ENCODE peak calls at places on chromosomes 16 and 17, in six cellular contexts. One of them, this sample, is unnamed. For H3K4me1, the result is how much of the 10 kb centered on the place peaks cover.

GRCh38 chr16:15518412-15519351 is 84.3 kb downstream of the BMERB1 start:
- DNase-seq in tibial artery: peak
- DNase-seq in tibial nerve: peak
- DNase-seq in CD8-positive, alpha-beta T cell: no peak
- DNase-seq in A549: peak
- DNase-seq in hepatocyte: peak
- DNase-seq in this sample: peak

GRCh38 chr16:87918866-87919680 is 17.3 kb downstream of the CA5A start:
- DNase-seq in A549: no peak
- DNase-seq in CD8-positive, alpha-beta T cell: no peak
- DNase-seq in hepatocyte: no peak
- DNase-seq in tibial artery: no peak
- DNase-seq in tibial nerve: peak
- DNase-seq in this sample: no peak

GRCh38 chr17:30519707-30520106 is 42.5 kb downstream of the GOSR1 start:
- DNase-seq in CD8-positive, alpha-beta T cell: no peak
- DNase-seq in hepatocyte: peak
- DNase-seq in tibial nerve: no peak
- DNase-seq in A549: peak
- DNase-seq in tibial artery: no peak
- DNase-seq in this sample: no peak

GRCh38 chr17:65794572-65794971 is 233.1 kb upstream of the AXIN2 start:
- DNase-seq in tibial nerve: no peak
- DNase-seq in tibial artery: no peak
- DNase-seq in A549: peak
- DNase-seq in hepatocyte: peak
- DNase-seq in CD8-positive, alpha-beta T cell: no peak
- DNase-seq in this sample: peak

GRCh38 chr17:80859004-80859941 is 132.4 kb upstream of the CHMP6 start:
- DNase-seq in tibial artery: peak
- DNase-seq in A549: peak
- DNase-seq in tibial nerve: peak
- DNase-seq in hepatocyte: peak
- DNase-seq in CD8-positive, alpha-beta T cell: no peak
- DNase-seq in this sample: peak

GRCh38 chr16:1960665-1961630 is 1.6 kb downstream of the NDUFB10 start:
- DNase-seq in A549: peak
- DNase-seq in hepatocyte: no peak
- DNase-seq in tibial nerve: no peak
- DNase-seq in CD8-positive, alpha-beta T cell: peak
- DNase-seq in tibial artery: no peak
- DNase-seq in this sample: peak

GRCh38 chr17:38943607-38944006 is 18.2 kb downstream of the LASP1NB start:
- DNase-seq in A549: no peak
- DNase-seq in tibial nerve: no peak
- DNase-seq in hepatocyte: no peak
- DNase-seq in CD8-positive, alpha-beta T cell: no peak
- DNase-seq in tibial artery: no peak
- DNase-seq in this sample: no peak

GRCh38 chr16:81181013-81181720 is 57.3 kb upstream of the BCO1 start:
- DNase-seq in tibial nerve: peak
- DNase-seq in hepatocyte: peak
- DNase-seq in A549: peak
- DNase-seq in CD8-positive, alpha-beta T cell: no peak
- DNase-seq in tibial artery: peak
- DNase-seq in this sample: peak

GRCh38 chr17:38733315-38734234 is 3.4 kb downstream of the CISD3 start:
- DNase-seq in tibial nerve: no peak
- DNase-seq in CD8-positive, alpha-beta T cell: peak
- DNase-seq in hepatocyte: no peak
- DNase-seq in A549: peak
- DNase-seq in tibial artery: no peak
- DNase-seq in this sample: no peak

GRCh38 chr17:12395733-12396354 is 269.8 kb upstream of the MYOCD start:
- DNase-seq in A549: peak
- DNase-seq in tibial artery: no peak
- DNase-seq in CD8-positive, alpha-beta T cell: no peak
- DNase-seq in tibial nerve: no peak
- DNase-seq in hepatocyte: peak
- DNase-seq in this sample: peak

GRCh38 chr17:43667506-43668438 is 6.0 kb upstream of the MEOX1 start:
- DNase-seq in tibial nerve: no peak
- DNase-seq in A549: no peak
- DNase-seq in tibial artery: no peak
- DNase-seq in CD8-positive, alpha-beta T cell: no peak
- DNase-seq in hepatocyte: peak
- DNase-seq in this sample: no peak

GRCh38 chr17:10136258-10136981 is 62.0 kb downstream of the GAS7 start:
- DNase-seq in hepatocyte: no peak
- DNase-seq in tibial artery: no peak
- DNase-seq in CD8-positive, alpha-beta T cell: no peak
- DNase-seq in A549: no peak
- DNase-seq in tibial nerve: no peak
- DNase-seq in this sample: no peak

GRCh38 chr16:68786685-68787418 is 49.8 kb downstream of the CDH1 start:
- DNase-seq in tibial nerve: no peak
- DNase-seq in tibial artery: no peak
- DNase-seq in CD8-positive, alpha-beta T cell: no peak
- DNase-seq in A549: peak
- DNase-seq in hepatocyte: peak
- DNase-seq in this sample: peak

GRCh38 chr16:1159973-1160772 is 7.3 kb downstream of the CACNA1H start:
- DNase-seq in tibial artery: peak
- DNase-seq in CD8-positive, alpha-beta T cell: no peak
- DNase-seq in A549: no peak
- DNase-seq in hepatocyte: peak
- DNase-seq in tibial nerve: no peak
- DNase-seq in this sample: no peak

GRCh38 chr17:49779730-49780220 is 8.7 kb upstream of the KAT7 start:
- DNase-seq in A549: peak
- DNase-seq in CD8-positive, alpha-beta T cell: no peak
- DNase-seq in hepatocyte: peak
- DNase-seq in tibial nerve: peak
- DNase-seq in tibial artery: no peak
- DNase-seq in this sample: peak

GRCh38 chr17:30263552-30264333 is 28.0 kb downstream of the BLMH start:
- DNase-seq in tibial artery: no peak
- DNase-seq in CD8-positive, alpha-beta T cell: no peak
- DNase-seq in hepatocyte: no peak
- DNase-seq in A549: peak
- DNase-seq in tibial nerve: no peak
- DNase-seq in this sample: peak

GRCh38 chr16:85475233-85475632 is 137.9 kb upstream of the GSE1 start:
- DNase-seq in A549: no peak
- DNase-seq in tibial artery: no peak
- DNase-seq in tibial nerve: no peak
- DNase-seq in hepatocyte: no peak
- DNase-seq in CD8-positive, alpha-beta T cell: no peak
- DNase-seq in this sample: no peak

GRCh38 chr17:80645706-80646325 is 101.2 kb downstream of the RPTOR start:
- DNase-seq in tibial artery: no peak
- DNase-seq in A549: no peak
- DNase-seq in tibial nerve: no peak
- DNase-seq in CD8-positive, alpha-beta T cell: no peak
- DNase-seq in hepatocyte: no peak
- DNase-seq in this sample: no peak

GRCh38 chr16:278863-279366 is 1.5 kb upstream of the ARHGDIG start:
- DNase-seq in hepatocyte: no peak
- DNase-seq in CD8-positive, alpha-beta T cell: peak
- DNase-seq in A549: peak
- DNase-seq in tibial artery: no peak
- DNase-seq in tibial nerve: no peak
- DNase-seq in this sample: peak

GRCh38 chr16:85990861-85991301 is 91.9 kb downstream of the IRF8 start:
- DNase-seq in hepatocyte: no peak
- DNase-seq in CD8-positive, alpha-beta T cell: no peak
- DNase-seq in tibial artery: no peak
- DNase-seq in A549: no peak
- DNase-seq in tibial nerve: no peak
- DNase-seq in this sample: no peak

GRCh38 chr17:46758614-46759013 is 59.9 kb downstream of the WNT3 start:
- DNase-seq in CD8-positive, alpha-beta T cell: no peak
- DNase-seq in tibial nerve: no peak
- DNase-seq in hepatocyte: no peak
- DNase-seq in tibial artery: no peak
- DNase-seq in A549: peak
- DNase-seq in this sample: no peak

GRCh38 chr17:41171881-41172280 is 3.9 kb upstream of the KRTAP4-3 start:
- DNase-seq in tibial nerve: no peak
- DNase-seq in hepatocyte: no peak
- DNase-seq in tibial artery: no peak
- DNase-seq in CD8-positive, alpha-beta T cell: no peak
- DNase-seq in A549: no peak
- DNase-seq in this sample: no peak

GRCh38 chr17:50036455-50037320 is 19.2 kb upstream of the ITGA3 start:
- DNase-seq in tibial artery: peak
- DNase-seq in tibial nerve: no peak
- DNase-seq in hepatocyte: peak
- DNase-seq in A549: no peak
- DNase-seq in CD8-positive, alpha-beta T cell: no peak
- DNase-seq in this sample: no peak

GRCh38 chr17:42459256-42459982 is 741 bp downstream of the ATP6V0A1 start:
- DNase-seq in tibial nerve: peak
- DNase-seq in tibial artery: peak
- DNase-seq in CD8-positive, alpha-beta T cell: no peak
- DNase-seq in hepatocyte: peak
- DNase-seq in A549: peak
- DNase-seq in this sample: peak

GRCh38 chr17:15885770-15886169 is 59.2 kb upstream of the ADORA2B start:
- DNase-seq in CD8-positive, alpha-beta T cell: no peak
- DNase-seq in hepatocyte: no peak
- DNase-seq in A549: no peak
- DNase-seq in tibial nerve: no peak
- DNase-seq in tibial artery: no peak
- DNase-seq in this sample: no peak

DNA sequence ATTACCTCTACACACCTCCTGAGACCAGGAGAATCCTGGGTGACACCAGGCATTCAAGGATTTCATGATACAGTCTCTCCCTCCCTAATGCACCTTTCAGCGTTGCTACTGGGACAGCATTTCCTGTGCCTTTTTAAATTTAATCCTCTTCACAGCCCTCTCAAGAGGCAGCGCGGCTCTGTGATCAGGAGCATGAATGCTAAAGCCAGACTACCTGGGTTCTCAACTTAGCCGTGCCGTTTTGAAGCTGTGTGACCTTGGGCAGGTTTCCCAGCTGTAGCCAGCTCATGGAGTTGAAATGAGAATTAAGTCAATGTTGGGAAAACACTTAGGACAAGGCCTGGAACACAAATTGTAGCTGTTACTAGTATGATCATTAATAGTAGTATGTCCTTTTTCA is 191.8 kb downstream of the XYLT1 start:
- DNase-seq in tibial nerve: no peak
- DNase-seq in hepatocyte: no peak
- DNase-seq in CD8-positive, alpha-beta T cell: no peak
- DNase-seq in A549: no peak
- DNase-seq in tibial artery: no peak
- DNase-seq in this sample: no peak
- TF ChIP-seq CTCF in tibial nerve: no peak
- TF ChIP-seq CTCF in hepatocyte: no peak
- TF ChIP-seq CTCF in CD8-positive, alpha-beta T cell: no peak
- TF ChIP-seq CTCF in A549: no peak
- TF ChIP-seq CTCF in tibial artery: no peak
- TF ChIP-seq CTCF in this sample: no peak

GRCh38 chr17:8057691-8058114 is 18.8 kb downstream of the ALOX15B start:
- DNase-seq in CD8-positive, alpha-beta T cell: no peak
- DNase-seq in tibial artery: peak
- DNase-seq in tibial nerve: peak
- DNase-seq in A549: peak
- DNase-seq in hepatocyte: peak
- DNase-seq in this sample: peak

GRCh38 chr17:8055851-8056231 is 17.0 kb downstream of the ALOX15B start:
- DNase-seq in tibial artery: no peak
- DNase-seq in tibial nerve: no peak
- DNase-seq in hepatocyte: peak
- DNase-seq in A549: no peak
- DNase-seq in CD8-positive, alpha-beta T cell: no peak
- DNase-seq in this sample: peak

GRCh38 chr17:8056976-8057625 is 18.2 kb downstream of the ALOX15B start:
- DNase-seq in tibial artery: peak
- DNase-seq in CD8-positive, alpha-beta T cell: no peak
- DNase-seq in A549: no peak
- DNase-seq in tibial nerve: no peak
- DNase-seq in hepatocyte: no peak
- DNase-seq in this sample: no peak

GRCh38 chr17:8059131-8059530 is 20.3 kb downstream of the ALOX15B start:
- DNase-seq in tibial nerve: no peak
- DNase-seq in hepatocyte: no peak
- DNase-seq in A549: no peak
- DNase-seq in tibial artery: no peak
- DNase-seq in CD8-positive, alpha-beta T cell: no peak
- DNase-seq in this sample: no peak

DNA sequence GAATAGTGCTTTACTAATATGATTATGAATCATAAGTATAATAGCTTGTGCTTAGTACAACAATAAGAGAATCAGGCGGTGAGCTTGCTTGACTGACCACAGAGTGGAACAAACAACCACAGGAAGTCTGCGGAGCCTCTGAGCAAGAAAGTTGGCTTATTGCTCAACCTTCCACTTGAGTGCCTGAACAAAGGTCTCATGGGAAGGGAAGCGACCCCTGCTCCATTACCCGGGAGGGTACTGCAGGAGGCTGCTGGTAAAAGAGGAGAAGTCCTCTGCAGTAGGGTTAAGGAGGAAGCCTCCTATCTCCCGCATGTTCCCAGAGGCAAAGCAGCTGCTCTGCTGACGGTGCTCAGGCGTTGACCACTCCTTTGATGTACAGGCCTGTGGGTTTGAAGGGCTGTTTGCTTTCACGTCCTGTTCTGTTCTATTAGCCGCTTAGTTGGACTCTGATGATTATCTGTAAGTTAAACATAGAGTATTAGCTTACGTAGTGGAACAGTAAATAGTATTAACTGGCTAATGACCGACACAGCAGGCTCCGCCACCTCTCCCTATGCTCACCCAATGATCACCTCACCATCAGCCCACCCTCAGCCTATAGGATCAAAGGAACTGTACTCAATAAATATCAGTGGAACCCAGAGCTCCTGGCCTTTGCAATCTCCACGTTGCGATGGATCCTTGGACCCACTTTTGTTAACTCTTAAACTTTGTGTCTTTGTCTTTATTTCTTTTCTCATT is 17.5 kb downstream of the ALOX15B start:
- DNase-seq in CD8-positive, alpha-beta T cell: no peak
- DNase-seq in tibial artery: peak
- DNase-seq in hepatocyte: peak
- DNase-seq in tibial nerve: peak
- DNase-seq in A549: no peak
- DNase-seq in this sample: peak
- H3K27ac ChIP-seq in CD8-positive, alpha-beta T cell: no peak
- H3K27ac ChIP-seq in tibial artery: no peak
- H3K27ac ChIP-seq in hepatocyte: peak
- H3K27ac ChIP-seq in tibial nerve: peak
- H3K27ac ChIP-seq in A549: no peak
- H3K27ac ChIP-seq in this sample: no peak

GRCh38 chr16:8853150-8853549 is 15.7 kb downstream of the CARHSP1 start:
- DNase-seq in tibial nerve: no peak
- DNase-seq in CD8-positive, alpha-beta T cell: no peak
- DNase-seq in tibial artery: no peak
- DNase-seq in A549: no peak
- DNase-seq in hepatocyte: no peak
- DNase-seq in this sample: no peak
- H3K4me1 ChIP-seq in tibial nerve: under half
- H3K4me1 ChIP-seq in CD8-positive, alpha-beta T cell: under half
- H3K4me1 ChIP-seq in tibial artery: under half
- H3K4me1 ChIP-seq in A549: under half
- H3K4me1 ChIP-seq in hepatocyte: under half
- H3K4me1 ChIP-seq in this sample: under half

GRCh38 chr17:2090804-2091534 is 36.1 kb downstream of the HIC1 start:
- DNase-seq in CD8-positive, alpha-beta T cell: no peak
- DNase-seq in tibial artery: peak
- DNase-seq in A549: peak
- DNase-seq in hepatocyte: peak
- DNase-seq in tibial nerve: peak
- DNase-seq in this sample: no peak
- TF ChIP-seq CTCF in CD8-positive, alpha-beta T cell: no peak
- TF ChIP-seq CTCF in tibial artery: peak
- TF ChIP-seq CTCF in A549: no peak
- TF ChIP-seq CTCF in hepatocyte: peak
- TF ChIP-seq CTCF in tibial nerve: peak
- TF ChIP-seq CTCF in this sample: peak

This sample was measured in cardiac muscle cell.